ENCODE peak calls at places on chromosomes 12 and 14, in nine cellular contexts. L, X, K, A, M, V, Y, E and F are unnamed samples.

GRCh38 chr12:49225551-49226166 is 36.8 kb upstream of the TUBA1A start:
- DNase-seq in L (no peak), X (no peak), K (no peak), A (no peak), M (no peak), V (no peak), Y (no peak), E (peak), F (no peak)

GRCh38 chr12:121668750-121669524 is 517 bp downstream of the MORN3 start:
- DNase-seq in L (no peak), X (peak), K (no peak), A (peak), M (peak), V (peak), Y (peak), E (peak), F (no peak)

GRCh38 chr14:34713681-34714319 is 593 bp downstream of the CFL2 start:
- DNase-seq in L (no peak), X (no peak), K (peak), A (no peak), M (peak), V (peak), Y (no peak), E (peak), F (no peak)

GRCh38 chr12:51678086-51678724 is 87.2 kb downstream of the SCN8A start:
- DNase-seq in L (peak), X (peak), K (no peak), A (peak), M (peak), V (peak), Y (peak), E (peak), F (no peak)

GRCh38 chr12:26551385-26551784 is 281.6 kb downstream of the ITPR2 start:
- DNase-seq in L (no peak), X (no peak), K (no peak), A (no peak), M (no peak), V (no peak), Y (no peak), E (no peak), F (no peak)

GRCh38 chr14:52862652-52863338 is 71.4 kb upstream of the GNPNAT1 start:
- DNase-seq in L (no peak), X (peak), K (no peak), A (no peak), M (no peak), V (no peak), Y (no peak), E (peak), F (no peak)

GRCh38 chr12:12091977-12092663 is 21.4 kb downstream of the BCL2L14 start:
- DNase-seq in L (no peak), X (peak), K (no peak), A (no peak), M (no peak), V (no peak), Y (no peak), E (peak), F (no peak)

GRCh38 chr14:99361596-99362220 is 89.7 kb upstream of the BCL11B start:
- DNase-seq in L (no peak), X (no peak), K (no peak), A (no peak), M (no peak), V (no peak), Y (no peak), E (no peak), F (no peak)

GRCh38 chr14:52950898-52951729 is at the start of gene FERMT2:
- DNase-seq in L (no peak), X (peak), K (peak), A (peak), M (peak), V (peak), Y (peak), E (peak), F (no peak)

GRCh38 chr14:77483851-77484250 is 14.8 kb downstream of the ISM2 start:
- DNase-seq in L (no peak), X (no peak), K (no peak), A (no peak), M (no peak), V (no peak), Y (no peak), E (no peak), F (no peak)

GRCh38 chr12:111766608-111767361 is at the start of gene ALDH2:
- DNase-seq in L (no peak), X (no peak), K (peak), A (peak), M (peak), V (peak), Y (peak), E (peak), F (no peak)

GRCh38 chr14:91252901-91253794 is 8.6 kb upstream of the GPR68 start:
- DNase-seq in L (no peak), X (no peak), K (no peak), A (peak), M (peak), V (peak), Y (peak), E (no peak), F (no peak)

GRCh38 chr12:91852646-91853045 is 293.0 kb downstream of the BTG1 start:
- DNase-seq in L (no peak), X (peak), K (no peak), A (no peak), M (no peak), V (no peak), Y (no peak), E (peak), F (no peak)

GRCh38 chr14:44846232-44846824 is 115.4 kb downstream of the KLHL28 start:
- DNase-seq in L (no peak), X (peak), K (no peak), A (peak), M (peak), V (peak), Y (peak), E (peak), F (no peak)

GRCh38 chr14:102221026-102221425 is 81.3 kb downstream of the WDR20 start:
- DNase-seq in L (no peak), X (no peak), K (no peak), A (no peak), M (no peak), V (no peak), Y (no peak), E (no peak), F (no peak)

GRCh38 chr12:52082026-52082667 is 2.6 kb downstream of the SMIM41 start:
- DNase-seq in L (no peak), X (no peak), K (peak), A (peak), M (peak), V (peak), Y (no peak), E (peak), F (no peak)

GRCh38 chr12:123996581-123996980 is 23.6 kb downstream of the ZNF664 start:
- DNase-seq in L (no peak), X (no peak), K (no peak), A (peak), M (no peak), V (peak), Y (no peak), E (no peak), F (no peak)

GRCh38 chr12:117207675-117208074 is 17.4 kb upstream of the FBXO21 start:
- DNase-seq in L (no peak), X (no peak), K (no peak), A (no peak), M (no peak), V (no peak), Y (no peak), E (no peak), F (no peak)

GRCh38 chr12:47910486-47910885 is 5.7 kb upstream of the VDR start:
- DNase-seq in L (no peak), X (no peak), K (no peak), A (no peak), M (no peak), V (no peak), Y (no peak), E (no peak), F (no peak)

GRCh38 chr14:85527458-85527857 is 2.5 kb upstream of the FLRT2 start:
- DNase-seq in L (no peak), X (no peak), K (no peak), A (no peak), M (no peak), V (no peak), Y (no peak), E (peak), F (no peak)

GRCh38 chr12:51442324-51442723 is 17.7 kb downstream of the SLC4A8 start:
- DNase-seq in L (no peak), X (no peak), K (no peak), A (no peak), M (no peak), V (no peak), Y (no peak), E (peak), F (no peak)

GRCh38 chr12:130070017-130070653 is 92.1 kb upstream of the FZD10 start:
- DNase-seq in L (no peak), X (no peak), K (peak), A (no peak), M (peak), V (no peak), Y (no peak), E (no peak), F (no peak)

GRCh38 chr12:130491421-130492357 is 154.0 kb downstream of the PIWIL1 start:
- DNase-seq in L (no peak), X (no peak), K (peak), A (no peak), M (peak), V (no peak), Y (no peak), E (no peak), F (no peak)

GRCh38 chr14:83473846-83474245 is 1940.2 kb upstream of the SEL1L start:
- DNase-seq in L (no peak), X (no peak), K (no peak), A (no peak), M (no peak), V (no peak), Y (no peak), E (peak), F (no peak)

GRCh38 chr12:25692115-25693035 is 139.3 kb upstream of the LMNTD1 start:
- DNase-seq in L (no peak), X (peak), K (peak), A (no peak), M (no peak), V (no peak), Y (no peak), E (peak), F (peak)

GRCh38 chr14:104998801-104999200 is 13.2 kb downstream of the CLBA1 start:
- DNase-seq in L (no peak), X (no peak), K (no peak), A (no peak), M (no peak), V (no peak), Y (no peak), E (no peak), F (no peak)

GRCh38 chr12:114414866-114415524 is 9.1 kb upstream of the TBX5 start:
- DNase-seq in L (no peak), X (no peak), K (no peak), A (no peak), M (no peak), V (no peak), Y (no peak), E (peak), F (no peak)

GRCh38 chr14:68723808-68724268 is 69.0 kb downstream of the ZFP36L1 start:
- DNase-seq in L (no peak), X (no peak), K (no peak), A (no peak), M (no peak), V (no peak), Y (no peak), E (no peak), F (no peak)

GRCh38 chr12:25701290-25701689 is 148.2 kb upstream of the LMNTD1 start:
- DNase-seq in L (no peak), X (peak), K (no peak), A (no peak), M (no peak), V (no peak), Y (no peak), E (peak), F (no peak)

GRCh38 chr12:45089417-45089816 is 38.5 kb upstream of the DBX2 start:
- DNase-seq in L (no peak), X (no peak), K (no peak), A (no peak), M (no peak), V (peak), Y (no peak), E (no peak), F (no peak)

GRCh38 chr12:76872415-76872814 is 6.4 kb downstream of the CSRP2 start:
- DNase-seq in L (no peak), X (no peak), K (no peak), A (no peak), M (no peak), V (no peak), Y (no peak), E (no peak), F (no peak)

GRCh38 chr12:102527256-102527720 is 46.9 kb upstream of the IGF1 start:
- DNase-seq in L (no peak), X (no peak), K (no peak), A (no peak), M (no peak), V (no peak), Y (no peak), E (peak), F (peak)

GRCh38 chr14:93693914-93694313 is 94.4 kb downstream of the PRIMA1 start:
- DNase-seq in L (no peak), X (no peak), K (no peak), A (no peak), M (no peak), V (peak), Y (no peak), E (no peak), F (no peak)

GRCh38 chr14:93686313-93686712 is 102.0 kb downstream of the PRIMA1 start:
- DNase-seq in L (no peak), X (no peak), K (no peak), A (no peak), M (no peak), V (no peak), Y (no peak), E (no peak), F (no peak)

GRCh38 chr14:93688239-93688666 is 100.0 kb downstream of the PRIMA1 start:
- DNase-seq in L (no peak), X (no peak), K (no peak), A (no peak), M (no peak), V (peak), Y (no peak), E (no peak), F (no peak)

GRCh38 chr14:93688794-93689193 is 99.5 kb downstream of the PRIMA1 start:
- DNase-seq in L (no peak), X (no peak), K (no peak), A (no peak), M (no peak), V (no peak), Y (no peak), E (no peak), F (no peak)

GRCh38 chr14:93691042-93691780 is 97.1 kb downstream of the PRIMA1 start:
- DNase-seq in L (no peak), X (no peak), K (no peak), A (no peak), M (no peak), V (no peak), Y (no peak), E (no peak), F (no peak)
- TF ChIP-seq CTCF in L (no peak), X (no peak), K (no peak), A (no peak), M (no peak), V (peak), Y (no peak), E (no peak), F (no peak)

GRCh38 chr12:68113644-68114043 is 45.9 kb downstream of the IFNG start:
- DNase-seq in L (no peak), X (no peak), K (no peak), A (no peak), M (no peak), V (peak), Y (no peak), E (no peak), F (no peak)
- TF ChIP-seq CTCF in L (no peak), X (peak), K (no peak), A (peak), M (peak), V (peak), Y (no peak), E (peak), F (no peak)

DNA sequence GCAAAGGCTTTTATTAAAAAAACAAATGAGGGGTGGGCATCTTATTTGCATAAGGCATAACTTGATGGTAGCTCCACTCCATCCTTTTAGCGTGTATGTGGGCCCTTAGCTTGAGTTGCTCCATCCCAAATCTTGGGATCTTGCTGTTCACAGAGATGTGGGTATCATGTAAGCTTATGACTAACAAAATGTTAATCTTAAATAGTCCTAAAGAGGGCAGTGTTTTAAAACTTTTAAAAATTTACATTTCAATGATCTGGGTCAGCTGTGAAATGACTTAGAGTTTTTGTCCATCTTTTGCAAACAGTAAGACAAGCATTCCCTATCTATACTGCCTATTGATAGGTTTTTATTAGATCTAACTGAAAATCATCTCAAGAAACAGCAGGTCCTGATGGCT is 86.0 kb downstream of the SLCO1A2 start:
- DNase-seq in L (no peak), X (peak), K (no peak), A (no peak), M (peak), V (no peak), Y (no peak), E (peak), F (no peak)
- TF ChIP-seq CTCF in L (no peak), X (no peak), K (no peak), A (no peak), M (no peak), V (peak), Y (peak), E (no peak), F (no peak)

GRCh38 chr14:65961004-65961403 is 525.2 kb upstream of the CCDC196 start:
- DNase-seq in L (no peak), X (no peak), K (peak), A (peak), M (peak), V (peak), Y (peak), E (peak), F (no peak)
- TF ChIP-seq CTCF in L (peak), X (peak), K (peak), A (peak), M (peak), V (peak), Y (peak), E (peak), F (peak)

GRCh38 chr12:936377-937345 is 12.8 kb downstream of the RAD52 start:
- DNase-seq in L (no peak), X (no peak), K (no peak), A (no peak), M (no peak), V (no peak), Y (no peak), E (no peak), F (no peak)

GRCh38 chr12:926641-927040 is 22.9 kb downstream of the RAD52 start:
- DNase-seq in L (no peak), X (no peak), K (no peak), A (no peak), M (no peak), V (no peak), Y (no peak), E (no peak), F (no peak)

GRCh38 chr12:931591-931990 is 17.9 kb downstream of the RAD52 start:
- DNase-seq in L (no peak), X (no peak), K (no peak), A (no peak), M (no peak), V (no peak), Y (no peak), E (no peak), F (no peak)
- TF ChIP-seq CTCF in L (no peak), X (no peak), K (no peak), A (no peak), M (no peak), V (no peak), Y (no peak), E (no peak), F (no peak)

GRCh38 chr12:28583771-28584261 is 393.6 kb downstream of the CCDC91 start:
- DNase-seq in L (peak), X (peak), K (no peak), A (no peak), M (no peak), V (no peak), Y (no peak), E (peak), F (peak)
- TF ChIP-seq CTCF in L (peak), X (peak), K (no peak), A (no peak), M (peak), V (peak), Y (peak), E (peak), F (peak)

GRCh38 chr14:59583755-59584154 is 7.1 kb upstream of the CCDC175 start:
- DNase-seq in L (no peak), X (peak), K (no peak), A (no peak), M (peak), V (no peak), Y (no peak), E (peak), F (no peak)
- TF ChIP-seq CTCF in L (no peak), X (no peak), K (no peak), A (no peak), M (peak), V (no peak), Y (no peak), E (no peak), F (no peak)